ENCODE peak calls at places on chromosomes 3 and 15, in five cellular contexts. F is breast epithelium, S is tibial nerve, T is heart left ventricle, Z is HCT116. N is an unnamed sample.

GRCh38 chr3:152331975-152332374 is 63.2 kb downstream of the MBNL1 start:
- DNase-seq in F (no peak), S (no peak), T (no peak), Z (no peak), N (no peak)

GRCh38 chr3:32500880-32501784 is 1.5 kb downstream of the CMTM6 start:
- DNase-seq in F (no peak), S (no peak), T (no peak), Z (no peak), N (no peak)

GRCh38 chr3:174089592-174089991 is 692.0 kb downstream of the NLGN1 start:
- DNase-seq in F (no peak), S (no peak), T (no peak), Z (no peak), N (no peak)

GRCh38 chr15:44794072-44794471 is 57.7 kb downstream of the TRIM69 start:
- DNase-seq in F (no peak), S (no peak), T (no peak), Z (no peak), N (no peak)

GRCh38 chr3:152058906-152059305 is 185.5 kb downstream of the SUCNR1 start:
- DNase-seq in F (no peak), S (no peak), T (no peak), Z (no peak), N (no peak)

GRCh38 chr3:38510631-38511030 is 14.5 kb downstream of the EXOG start:
- DNase-seq in F (no peak), S (no peak), T (no peak), Z (no peak), N (no peak)

GRCh38 chr3:174859109-174859735 is at the start of gene NAALADL2:
- DNase-seq in F (no peak), S (no peak), T (no peak), Z (no peak), N (no peak)

GRCh38 chr3:127985655-127986225 is 66.5 kb upstream of the SEC61A1 start:
- DNase-seq in F (no peak), S (no peak), T (no peak), Z (no peak), N (no peak)

GRCh38 chr15:89199734-89200133 is 21.6 kb downstream of the RLBP1 start:
- DNase-seq in F (no peak), S (no peak), T (no peak), Z (no peak), N (no peak)

GRCh38 chr3:23832523-23832922 is 26.8 kb downstream of the UBE2E1 start:
- DNase-seq in F (no peak), S (no peak), T (no peak), Z (no peak), N (no peak)

GRCh38 chr3:29279830-29280229 is 1.0 kb upstream of the RBMS3 start:
- DNase-seq in F (no peak), S (no peak), T (no peak), Z (no peak), N (no peak)

GRCh38 chr3:58383476-58383875 is 50.2 kb downstream of the PDHB start:
- DNase-seq in F (no peak), S (no peak), T (no peak), Z (no peak), N (no peak)

GRCh38 chr15:40511472-40512133 is 40.8 kb downstream of the CHST14 start:
- DNase-seq in F (peak; percentile 44), S (peak; percentile 34), T (peak; percentile 92), Z (no peak), N (peak; percentile 78)

GRCh38 chr3:192819001-192819569 is 91.7 kb upstream of the FGF12 start:
- DNase-seq in F (no peak), S (no peak), T (no peak), Z (peak; percentile 59), N (no peak)

GRCh38 chr15:60494108-60494507 is 15.2 kb upstream of the ICE2 start:
- DNase-seq in F (no peak), S (no peak), T (no peak), Z (no peak), N (no peak)

GRCh38 chr15:81117136-81117535 is 16.9 kb upstream of the CFAP161 start:
- DNase-seq in F (no peak), S (no peak), T (no peak), Z (no peak), N (no peak)

GRCh38 chr3:119783883-119784282 is 2.0 kb downstream of the NR1I2 start:
- DNase-seq in F (no peak), S (no peak), T (no peak), Z (no peak), N (no peak)

GRCh38 chr3:187136936-187137335 is 2.4 kb downstream of the RPL39L start:
- DNase-seq in F (no peak), S (no peak), T (no peak), Z (peak; percentile 40), N (no peak)

GRCh38 chr3:134308350-134308891 is 57.8 kb upstream of the RYK start:
- DNase-seq in F (peak; percentile 84), S (peak; percentile 97), T (peak; percentile 83), Z (peak; percentile 63), N (peak; percentile 93)

GRCh38 chr3:127011270-127011992 is 28.5 kb downstream of the PLXNA1 start:
- DNase-seq in F (no peak), S (peak; percentile 16), T (no peak), Z (no peak), N (no peak)

GRCh38 chr15:52163321-52164190 is 27.6 kb downstream of the GNB5 start:
- DNase-seq in F (no peak), S (no peak), T (no peak), Z (no peak), N (no peak)

GRCh38 chr3:143856252-143856977 is 8.1 kb upstream of the SLC9A9 start:
- DNase-seq in F (no peak), S (no peak), T (no peak), Z (no peak), N (no peak)

GRCh38 chr15:68423359-68424028 is 8.5 kb downstream of the ITGA11 start:
- DNase-seq in F (no peak), S (no peak), T (no peak), Z (no peak), N (no peak)

GRCh38 chr3:190432216-190432615 is 17.5 kb downstream of the TMEM207 start:
- DNase-seq in F (no peak), S (no peak), T (no peak), Z (no peak), N (no peak)

GRCh38 chr15:80798911-80799310 is 19.7 kb downstream of the CEMIP start:
- DNase-seq in F (no peak), S (no peak), T (no peak), Z (no peak), N (no peak)

GRCh38 chr3:115052906-115053305 is 94.2 kb downstream of the ZBTB20 start:
- DNase-seq in F (no peak), S (no peak), T (no peak), Z (no peak), N (no peak)

GRCh38 chr3:45957606-45958005 is 14.3 kb downstream of the CXCR6 start:
- DNase-seq in F (no peak), S (no peak), T (peak; percentile 37), Z (no peak), N (no peak)
- H3K36me3 ChIP-seq in F (peaks cover 19% of the 10 kb centered on the region), S (peaks cover 99% of the 10 kb centered on the region), T (peaks cover 100% of the 10 kb centered on the region), Z (peaks cover 48% of the 10 kb centered on the region), N (peaks cover 99% of the 10 kb centered on the region)

GRCh38 chr3:53130179-53131135 is at the start of gene RFT1:
- DNase-seq in F (peak; percentile 98), S (peak; percentile 100), T (peak; percentile 98), Z (peak; percentile 90), N (peak; percentile 100)

GRCh38 chr3:53132347-53132746 is 2.1 kb upstream of the RFT1 start:
- DNase-seq in F (no peak), S (no peak), T (no peak), Z (no peak), N (no peak)

GRCh38 chr3:53131136-53131495 is 881 bp upstream of the RFT1 start:
- DNase-seq in F (no peak), S (no peak), T (no peak), Z (no peak), N (no peak)

GRCh38 chr3:53126646-53127045 is 3.6 kb downstream of the RFT1 start:
- DNase-seq in F (no peak), S (no peak), T (no peak), Z (no peak), N (no peak)

GRCh38 chr3:53129344-53129743 is 891 bp downstream of the RFT1 start:
- DNase-seq in F (no peak), S (no peak), T (no peak), Z (no peak), N (no peak)
- H3K4me3 ChIP-seq in F (peak overlapping the region; percentile 95), S (peak overlapping the region; percentile 74), T (peak overlapping the region; percentile 81), Z (peak overlapping the region; percentile 84), N (peak overlapping the region; percentile 84)

DNA sequence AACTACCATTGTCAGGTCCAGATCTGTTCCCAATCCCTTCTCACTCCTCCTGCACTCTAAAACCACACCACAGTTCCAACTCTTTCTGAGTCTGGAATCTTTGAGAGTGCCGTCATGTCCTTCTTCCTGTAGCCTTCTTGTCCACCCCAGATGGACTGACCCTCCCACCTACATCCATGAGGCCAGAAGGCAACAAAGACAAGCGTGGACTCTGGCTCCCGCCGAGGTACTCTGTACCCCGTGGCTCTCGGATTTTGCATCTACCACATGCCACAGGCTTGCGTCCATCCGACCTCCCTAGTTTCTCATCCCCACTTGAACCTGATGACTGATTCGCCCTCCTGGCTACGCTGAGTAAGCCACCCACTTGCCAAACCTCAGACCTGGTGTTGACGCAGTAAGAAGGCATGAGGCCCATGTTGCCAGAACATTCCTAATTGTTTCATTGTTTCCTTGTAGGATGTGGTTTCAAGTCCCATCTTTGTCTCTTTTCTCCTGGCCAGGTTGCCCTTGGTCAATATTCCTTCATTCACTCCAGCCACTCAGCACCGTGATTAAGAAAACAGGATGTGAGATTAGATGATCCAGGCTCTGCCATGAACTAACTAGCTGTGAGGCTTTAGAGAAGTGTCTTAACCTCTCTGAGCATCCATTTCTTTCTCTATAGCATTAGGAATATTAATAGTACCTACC is 1.1 kb upstream of the ZBTB38 start:
- DNase-seq in F (peak; percentile 92), S (no peak), T (no peak), Z (peak; percentile 57), N (no peak)
- TF ChIP-seq POLR2A in F (no peak), S (no peak), T (no peak), Z (no peak), N (no peak)

DNA sequence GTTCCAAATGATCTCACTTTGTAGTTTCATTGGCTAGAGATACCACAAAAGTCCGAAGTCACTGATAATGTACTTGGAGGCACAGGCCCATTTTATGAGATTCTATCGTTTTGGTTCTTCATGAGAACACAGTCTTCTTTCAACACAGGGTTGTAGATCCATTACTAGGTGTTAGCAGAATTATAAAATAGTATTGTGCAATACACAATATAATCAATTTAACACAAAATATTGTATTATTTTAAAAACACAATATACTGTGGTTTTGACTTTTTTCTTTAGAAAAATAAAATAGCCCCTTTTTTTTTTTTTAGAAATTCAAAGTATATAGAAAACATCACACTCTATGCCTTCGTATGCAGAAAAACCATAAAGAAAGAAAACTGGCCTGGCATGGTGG is 138.6 kb upstream of the TSC22D2 start:
- DNase-seq in F (no peak), S (no peak), T (no peak), Z (no peak), N (no peak)
- H3K36me3 ChIP-seq in F (no peaks in the 10 kb centered on the region), S (no peaks in the 10 kb centered on the region), T (no peaks in the 10 kb centered on the region), Z (no peaks in the 10 kb centered on the region), N (no peaks in the 10 kb centered on the region)

GRCh38 chr15:42065008-42065407 is 29.4 kb downstream of the PLA2G4D start:
- DNase-seq in F (no peak), S (no peak), T (peak; percentile 66), Z (no peak), N (peak; percentile 53)
- H3K4me3 ChIP-seq in F (no peak overlapping the region), S (no peak overlapping the region), T (no peak overlapping the region), Z (no peak overlapping the region), N (no peak overlapping the region)

N was measured in suprapubic skin.